ENCODE peak calls at places on chromosomes 16 and 17, in four cellular contexts. One of them, this sample, is unnamed. For H3K36me3, the result is how much of the 10 kb centered on the place peaks cover.

GRCh38 chr16:4306439-4307214 is 9.2 kb upstream of the GLIS2 start:
- DNase-seq in fibroblast of lung: no peak
- DNase-seq in stomach: no peak
- DNase-seq in left lung: peak
- DNase-seq in this sample: peak

GRCh38 chr16:50266337-50267091 is at the start of gene ADCY7:
- DNase-seq in fibroblast of lung: peak
- DNase-seq in stomach: peak
- DNase-seq in left lung: peak
- DNase-seq in this sample: peak

GRCh38 chr17:31320791-31321190 is 631 bp downstream of the EVI2A start:
- DNase-seq in left lung: no peak
- DNase-seq in stomach: no peak
- DNase-seq in fibroblast of lung: peak
- DNase-seq in this sample: no peak

GRCh38 chr16:25155553-25156460 is 44.3 kb downstream of the LCMT1 start:
- DNase-seq in stomach: no peak
- DNase-seq in fibroblast of lung: no peak
- DNase-seq in left lung: no peak
- DNase-seq in this sample: no peak

GRCh38 chr16:23072084-23072599 is 77.1 kb downstream of the USP31 start:
- DNase-seq in fibroblast of lung: peak
- DNase-seq in stomach: peak
- DNase-seq in left lung: peak
- DNase-seq in this sample: no peak

GRCh38 chr16:81261049-81261648 is 22.7 kb downstream of the BCO1 start:
- DNase-seq in stomach: peak
- DNase-seq in fibroblast of lung: no peak
- DNase-seq in left lung: no peak
- DNase-seq in this sample: no peak

GRCh38 chr16:81779540-81780320 is 639 bp downstream of the PLCG2 start:
- DNase-seq in stomach: peak
- DNase-seq in fibroblast of lung: no peak
- DNase-seq in left lung: peak
- DNase-seq in this sample: peak

GRCh38 chr17:79677646-79678045 is 53.1 kb upstream of the ENPP7 start:
- DNase-seq in stomach: peak
- DNase-seq in fibroblast of lung: no peak
- DNase-seq in left lung: no peak
- DNase-seq in this sample: no peak

GRCh38 chr16:67733734-67734470 is 14.8 kb upstream of the GFOD2 start:
- DNase-seq in stomach: no peak
- DNase-seq in left lung: peak
- DNase-seq in fibroblast of lung: no peak
- DNase-seq in this sample: no peak

GRCh38 chr16:54931757-54932660 is 1.3 kb downstream of the IRX5 start:
- DNase-seq in fibroblast of lung: no peak
- DNase-seq in stomach: no peak
- DNase-seq in left lung: peak
- DNase-seq in this sample: no peak

GRCh38 chr17:83062818-83063671 is 16.4 kb upstream of the METRNL start:
- DNase-seq in stomach: peak
- DNase-seq in fibroblast of lung: no peak
- DNase-seq in left lung: no peak
- DNase-seq in this sample: no peak

GRCh38 chr16:25575363-25575762 is 116.4 kb upstream of the HS3ST4 start:
- DNase-seq in fibroblast of lung: no peak
- DNase-seq in left lung: no peak
- DNase-seq in stomach: no peak
- DNase-seq in this sample: no peak

GRCh38 chr17:17134051-17134951 is 71.8 kb downstream of the PLD6 start:
- DNase-seq in left lung: peak
- DNase-seq in stomach: no peak
- DNase-seq in fibroblast of lung: no peak
- DNase-seq in this sample: no peak

GRCh38 chr17:37570527-37571093 is 38.6 kb downstream of the SYNRG start:
- DNase-seq in left lung: no peak
- DNase-seq in fibroblast of lung: peak
- DNase-seq in stomach: peak
- DNase-seq in this sample: no peak

DNA sequence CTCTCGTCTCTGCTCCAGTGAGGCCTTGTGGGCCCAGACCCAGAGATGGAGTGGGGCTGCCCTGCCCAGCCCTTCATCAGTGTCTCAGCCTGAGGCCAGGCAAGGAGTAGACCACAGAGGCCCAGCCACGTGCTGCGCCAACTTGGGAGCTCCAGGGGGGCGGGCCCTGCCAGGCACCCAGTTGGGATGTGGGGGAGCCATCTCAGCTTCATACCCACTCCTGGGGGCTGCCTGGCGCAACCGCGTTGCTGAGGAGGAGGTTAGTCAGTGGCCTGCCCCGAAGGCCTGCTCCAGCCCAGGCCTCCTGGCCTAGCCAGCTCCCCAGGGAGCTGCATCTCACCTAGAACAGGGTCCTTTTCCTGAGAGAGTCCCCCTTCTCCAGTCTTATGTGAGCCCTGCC is 11.8 kb downstream of the TPSG1 start:
- DNase-seq in stomach: no peak
- DNase-seq in fibroblast of lung: no peak
- DNase-seq in left lung: no peak
- DNase-seq in this sample: no peak
- H3K36me3 ChIP-seq in stomach: half or more
- H3K36me3 ChIP-seq in fibroblast of lung: under half
- H3K36me3 ChIP-seq in left lung: under half
- H3K36me3 ChIP-seq in this sample: under half

DNA sequence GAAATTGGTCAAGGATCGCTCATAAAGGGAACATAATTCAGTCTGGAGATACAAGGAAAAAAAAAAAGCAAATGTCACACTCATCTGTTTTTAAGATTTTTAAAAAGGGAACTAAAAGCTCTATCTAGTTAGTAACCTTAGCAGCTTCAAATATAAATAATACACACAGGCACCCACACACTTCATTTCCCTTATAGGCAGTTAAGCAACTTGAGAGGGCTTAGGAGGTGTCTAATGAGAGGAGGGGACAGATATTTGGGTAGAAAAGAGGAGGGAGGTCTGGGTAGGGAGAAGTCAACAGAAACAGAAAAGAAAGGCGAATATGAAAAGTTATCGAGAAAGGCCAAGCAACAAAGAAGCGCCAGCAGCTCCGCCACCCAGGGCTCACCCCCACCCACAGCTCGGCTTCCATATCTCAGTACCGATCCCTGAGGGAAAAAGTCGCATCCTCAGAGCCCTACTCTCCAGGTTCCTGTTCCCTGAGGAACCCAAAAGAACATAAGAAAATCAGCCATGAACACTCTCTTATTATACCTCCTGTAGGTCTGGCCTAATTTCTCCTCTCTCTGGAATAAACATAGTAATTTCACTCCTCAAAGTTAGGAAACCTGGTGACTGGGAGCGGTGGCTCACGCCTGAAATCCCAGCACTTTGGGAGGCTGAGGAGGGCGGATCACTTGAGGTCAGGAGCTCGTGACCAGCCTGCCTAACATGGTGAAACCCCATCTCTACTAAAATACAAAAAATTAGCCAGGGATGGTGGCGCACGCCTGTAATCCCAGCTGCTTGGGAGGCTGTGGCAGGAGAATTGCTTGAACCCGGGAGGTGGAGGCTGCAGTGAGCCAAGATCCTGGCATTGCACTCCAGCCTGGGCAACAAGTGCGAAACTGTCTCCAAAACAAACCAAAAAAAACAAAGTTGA is 69.7 kb upstream of the RCVRN start:
- DNase-seq in left lung: no peak
- DNase-seq in stomach: no peak
- DNase-seq in fibroblast of lung: no peak
- DNase-seq in this sample: no peak
- H3K27ac ChIP-seq in left lung: peak
- H3K27ac ChIP-seq in stomach: no peak
- H3K27ac ChIP-seq in fibroblast of lung: no peak
- H3K27ac ChIP-seq in this sample: no peak

DNA sequence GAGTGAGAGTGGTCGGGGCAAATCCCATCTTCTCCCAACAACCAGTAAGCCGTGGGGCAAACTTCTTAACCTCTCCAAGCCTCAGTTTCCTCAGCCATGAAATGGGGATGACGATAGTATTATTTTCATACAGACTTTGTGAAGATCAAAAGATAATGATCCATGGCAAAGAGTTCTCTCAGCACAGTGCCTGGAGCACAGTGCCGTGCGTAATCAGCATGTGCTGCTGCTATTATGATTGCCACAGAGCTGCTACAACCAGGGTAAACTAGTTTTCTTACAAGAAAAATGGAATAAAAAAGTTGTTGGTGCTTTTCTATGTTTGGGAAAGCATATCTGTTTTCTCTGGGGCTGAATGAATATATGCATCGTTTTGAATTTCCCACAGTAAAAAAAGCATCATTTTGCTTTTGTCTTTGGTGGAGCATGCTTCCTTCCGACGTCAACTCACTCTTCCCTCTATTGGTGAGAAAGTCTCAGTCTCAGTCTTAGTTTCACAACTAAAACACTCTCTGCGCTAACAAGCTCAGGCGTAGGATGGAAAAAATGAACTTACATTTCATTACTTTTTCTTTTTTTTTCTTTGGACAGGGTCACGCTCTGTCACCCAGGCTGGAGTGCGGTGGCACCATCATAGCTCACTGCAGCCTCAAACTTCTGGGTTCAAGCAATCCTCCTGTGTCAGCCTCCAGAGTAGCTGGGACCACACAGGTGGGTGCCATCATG is 37.2 kb downstream of the CDK5R1 start:
- DNase-seq in left lung: no peak
- DNase-seq in fibroblast of lung: no peak
- DNase-seq in stomach: no peak
- DNase-seq in this sample: no peak
- H3K36me3 ChIP-seq in left lung: under half
- H3K36me3 ChIP-seq in fibroblast of lung: under half
- H3K36me3 ChIP-seq in stomach: under half
- H3K36me3 ChIP-seq in this sample: under half

DNA sequence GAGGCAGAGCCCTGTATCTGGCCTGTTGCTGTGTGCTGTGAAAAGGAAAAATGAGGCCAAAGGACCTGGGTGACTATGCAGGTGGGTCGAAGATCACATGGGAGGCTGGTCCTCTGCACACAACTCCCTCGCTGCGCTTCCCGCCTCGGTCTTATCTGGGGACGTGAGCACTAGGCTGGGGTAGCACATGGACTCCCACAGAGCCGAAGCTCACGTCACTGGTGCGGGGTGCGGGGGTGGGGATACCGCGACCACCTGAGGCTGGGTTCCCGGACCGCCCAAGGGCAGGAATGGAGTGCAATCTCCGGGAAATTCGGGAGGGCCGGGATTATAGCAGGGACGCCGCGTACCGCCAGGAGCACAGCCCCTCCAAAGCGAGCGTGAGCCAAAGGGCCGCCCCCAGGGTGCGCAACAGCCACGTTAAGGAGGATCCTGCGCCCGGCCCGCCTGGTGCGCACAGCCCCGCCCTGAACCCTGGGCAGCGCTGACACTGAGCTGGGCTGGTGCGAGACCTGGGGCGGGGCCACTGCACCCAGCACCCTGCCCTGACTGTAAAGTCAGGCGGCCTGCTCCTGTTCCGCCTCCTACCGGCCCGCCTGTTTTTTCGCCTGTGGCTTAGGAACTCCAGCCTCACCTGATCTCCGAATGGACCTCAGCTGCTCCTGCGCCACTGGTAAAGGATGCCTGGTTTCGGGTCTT is 4.8 kb downstream of the MT1A start:
- DNase-seq in fibroblast of lung: peak
- DNase-seq in left lung: peak
- DNase-seq in stomach: peak
- DNase-seq in this sample: peak
- H3K27ac ChIP-seq in fibroblast of lung: no peak
- H3K27ac ChIP-seq in left lung: no peak
- H3K27ac ChIP-seq in stomach: peak
- H3K27ac ChIP-seq in this sample: no peak

DNA sequence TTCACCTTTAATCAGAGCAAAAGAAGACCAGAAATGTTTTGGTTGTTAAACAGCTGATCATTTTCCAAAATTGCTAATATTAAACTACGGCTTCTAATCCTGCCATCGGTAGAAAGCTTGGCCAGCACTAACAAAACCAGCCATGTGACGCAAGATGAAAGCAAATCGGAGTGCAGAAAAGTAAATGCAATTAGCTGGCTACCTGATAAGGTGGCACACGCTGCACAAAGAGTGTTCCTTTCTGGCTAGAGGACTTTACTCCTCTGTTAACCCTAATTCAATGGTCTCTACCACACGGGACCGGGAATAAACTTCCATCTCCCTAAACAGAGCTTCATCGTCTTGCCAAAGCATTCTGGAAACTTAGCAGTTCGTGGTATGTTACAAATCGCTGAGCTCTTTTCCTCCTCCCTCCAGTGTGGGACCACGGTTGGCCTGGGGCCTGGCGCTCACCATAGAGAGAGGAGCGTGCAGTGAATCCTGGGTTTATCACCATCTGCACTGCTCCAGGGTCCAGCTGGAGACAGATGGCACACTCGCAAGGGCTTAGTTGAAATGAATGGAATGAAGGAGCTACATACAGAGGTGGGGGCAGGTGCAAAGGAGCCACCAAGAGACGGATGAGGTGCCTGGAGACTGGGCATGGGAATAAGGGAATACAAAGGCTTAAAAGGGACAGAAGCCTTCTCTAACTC is 10.1 kb upstream of the COG1 start:
- DNase-seq in stomach: peak
- DNase-seq in fibroblast of lung: no peak
- DNase-seq in left lung: no peak
- DNase-seq in this sample: no peak
- H3K36me3 ChIP-seq in stomach: under half
- H3K36me3 ChIP-seq in fibroblast of lung: under half
- H3K36me3 ChIP-seq in left lung: under half
- H3K36me3 ChIP-seq in this sample: under half

GRCh38 chr17:39578272-39578671 is 29.4 kb downstream of the NEUROD2 start:
- DNase-seq in stomach: no peak
- DNase-seq in fibroblast of lung: no peak
- DNase-seq in left lung: no peak
- DNase-seq in this sample: no peak
- H3K27ac ChIP-seq in stomach: no peak
- H3K27ac ChIP-seq in fibroblast of lung: no peak
- H3K27ac ChIP-seq in left lung: no peak
- H3K27ac ChIP-seq in this sample: no peak

GRCh38 chr17:7513850-7514419 is 29.8 kb downstream of the POLR2A start:
- DNase-seq in left lung: no peak
- DNase-seq in fibroblast of lung: no peak
- DNase-seq in stomach: no peak
- DNase-seq in this sample: no peak
- H3K36me3 ChIP-seq in left lung: half or more
- H3K36me3 ChIP-seq in fibroblast of lung: under half
- H3K36me3 ChIP-seq in stomach: half or more
- H3K36me3 ChIP-seq in this sample: under half

GRCh38 chr16:68779891-68780290 is 42.8 kb downstream of the CDH1 start:
- DNase-seq in left lung: no peak
- DNase-seq in fibroblast of lung: no peak
- DNase-seq in stomach: peak
- DNase-seq in this sample: no peak

GRCh38 chr16:68784226-68784625 is 47.1 kb downstream of the CDH1 start:
- DNase-seq in left lung: no peak
- DNase-seq in stomach: no peak
- DNase-seq in fibroblast of lung: no peak
- DNase-seq in this sample: no peak

GRCh38 chr16:68782198-68783174 is 45.4 kb downstream of the CDH1 start:
- DNase-seq in left lung: no peak
- DNase-seq in fibroblast of lung: no peak
- DNase-seq in stomach: no peak
- DNase-seq in this sample: no peak

GRCh38 chr16:68784721-68785120 is 47.6 kb downstream of the CDH1 start:
- DNase-seq in stomach: no peak
- DNase-seq in fibroblast of lung: no peak
- DNase-seq in left lung: no peak
- DNase-seq in this sample: no peak

GRCh38 chr16:68781784-68782183 is 44.7 kb downstream of the CDH1 start:
- DNase-seq in stomach: no peak
- DNase-seq in left lung: no peak
- DNase-seq in fibroblast of lung: no peak
- DNase-seq in this sample: no peak
- H3K27ac ChIP-seq in stomach: peak
- H3K27ac ChIP-seq in left lung: no peak
- H3K27ac ChIP-seq in fibroblast of lung: no peak
- H3K27ac ChIP-seq in this sample: no peak